ENCODE peak calls at places on chromosome 17, in nine cellular contexts. N, O, C, F, B, L, Z, W and T are unnamed samples.

GRCh38 chr17:75244133-75244866 is 17.1 kb downstream of the GGA3 start:
- DNase-seq in F (peak; percentile 94), O (no peak), L (no peak), Z (no peak), W (no peak), C (no peak), B (no peak), N (peak; percentile 93), T (no peak)

GRCh38 chr17:72926171-72926570 is 166.3 kb downstream of the SLC39A11 start:
- DNase-seq in Z (no peak), N (no peak), O (no peak), B (no peak), C (no peak), L (no peak), F (no peak), W (no peak), T (no peak)

GRCh38 chr17:29086628-29087332 is 43.8 kb downstream of the PIPOX start:
- DNase-seq in B (no peak), O (peak; percentile 48), W (no peak), L (no peak), F (no peak), N (no peak), Z (no peak), C (no peak), T (no peak)

GRCh38 chr17:44350733-44351226 is 5.7 kb downstream of the GRN start:
- DNase-seq in O (peak; percentile 85), F (peak; percentile 84), N (peak; percentile 90), Z (peak; percentile 67), L (peak; percentile 64), C (peak; percentile 96), B (peak; percentile 82), W (peak; percentile 78), T (no peak)

GRCh38 chr17:16933317-16934132 is 38.4 kb downstream of the TNFRSF13B start:
- DNase-seq in C (no peak), B (no peak), O (no peak), Z (no peak), W (peak; percentile 22), N (no peak), L (no peak), F (no peak), T (no peak)

GRCh38 chr17:16875662-16876061 is 96.3 kb downstream of the TNFRSF13B start:
- DNase-seq in Z (no peak), W (no peak), L (no peak), N (no peak), B (no peak), O (no peak), C (no peak), F (no peak), T (no peak)

GRCh38 chr17:50221500-50222480 is 20.4 kb upstream of the COL1A1 start:
- DNase-seq in O (no peak), C (no peak), Z (peak; percentile 95), L (peak; percentile 20), F (no peak), N (no peak), B (peak; percentile 55), W (peak; percentile 58), T (no peak)

GRCh38 chr17:28912281-28912937 is 9.5 kb upstream of the DHRS13 start:
- DNase-seq in W (no peak), O (peak; percentile 51), B (no peak), F (no peak), Z (peak; percentile 40), L (no peak), N (peak; percentile 64), C (no peak), T (no peak)

GRCh38 chr17:47776330-47777197 is 43.5 kb downstream of the TBX21 start:
- DNase-seq in F (peak; percentile 55), Z (peak; percentile 66), B (peak; percentile 51), W (peak; percentile 75), O (peak; percentile 66), N (peak; percentile 83), C (peak; percentile 81), L (peak; percentile 46), T (peak; percentile 54)

GRCh38 chr17:752620-753219 is 656 bp upstream of the GEMIN4 start:
- DNase-seq in O (peak; percentile 69), W (no peak), F (no peak), Z (peak; percentile 76), B (peak; percentile 68), C (peak; percentile 68), N (no peak), L (no peak), T (no peak)

GRCh38 chr17:38544175-38544838 is 61.4 kb downstream of the SRCIN1 start:
- DNase-seq in Z (no peak), W (no peak), B (no peak), O (no peak), N (no peak), L (no peak), C (no peak), F (no peak), T (no peak)

GRCh38 chr17:75784473-75785015 is at the start of gene UNK:
- DNase-seq in Z (peak; percentile 99), L (peak; percentile 99), W (peak; percentile 99), O (peak; percentile 99), F (peak; percentile 100), C (peak; percentile 99), B (peak; percentile 99), N (peak; percentile 99), T (peak; percentile 100)

GRCh38 chr17:40463122-40463550 is 19.9 kb downstream of the IGFBP4 start:
- DNase-seq in F (no peak), B (no peak), Z (peak; percentile 42), O (peak; percentile 53), W (no peak), C (no peak), L (no peak), N (no peak), T (no peak)

GRCh38 chr17:71632328-71632727 is 488.5 kb upstream of the SOX9 start:
- DNase-seq in Z (peak; percentile 58), N (no peak), F (no peak), L (no peak), W (peak; percentile 94), B (no peak), C (no peak), O (no peak), T (peak; percentile 92)

GRCh38 chr17:73960469-73960868 is 243.0 kb upstream of the RPL38 start:
- DNase-seq in Z (no peak), B (no peak), F (no peak), L (no peak), W (no peak), N (no peak), C (no peak), O (no peak), T (no peak)
- H3K9me2 ChIP-seq in Z (no peaks in the 10 kb centered on the region), B (no peaks in the 10 kb centered on the region), F (no peaks in the 10 kb centered on the region), L (no peaks in the 10 kb centered on the region), W (no peaks in the 10 kb centered on the region), N (no peaks in the 10 kb centered on the region), C (no peaks in the 10 kb centered on the region), O (peaks cover 5% of the 10 kb centered on the region), T (no peaks in the 10 kb centered on the region)

GRCh38 chr17:56543280-56543679 is 50.2 kb upstream of the NOG start:
- DNase-seq in L (no peak), Z (no peak), W (no peak), O (no peak), B (no peak), C (no peak), F (no peak), N (no peak), T (no peak)

GRCh38 chr17:56545930-56546329 is 47.6 kb upstream of the NOG start:
- DNase-seq in Z (no peak), O (no peak), C (no peak), F (no peak), W (no peak), N (no peak), L (no peak), B (no peak), T (no peak)

GRCh38 chr17:56545056-56545455 is 48.4 kb upstream of the NOG start:
- DNase-seq in L (no peak), B (no peak), C (no peak), W (no peak), Z (no peak), N (no peak), O (no peak), F (no peak), T (no peak)

GRCh38 chr17:56549501-56549900 is 44.0 kb upstream of the NOG start:
- DNase-seq in C (no peak), L (no peak), F (no peak), Z (no peak), W (no peak), N (no peak), B (no peak), O (no peak), T (no peak)

DNA sequence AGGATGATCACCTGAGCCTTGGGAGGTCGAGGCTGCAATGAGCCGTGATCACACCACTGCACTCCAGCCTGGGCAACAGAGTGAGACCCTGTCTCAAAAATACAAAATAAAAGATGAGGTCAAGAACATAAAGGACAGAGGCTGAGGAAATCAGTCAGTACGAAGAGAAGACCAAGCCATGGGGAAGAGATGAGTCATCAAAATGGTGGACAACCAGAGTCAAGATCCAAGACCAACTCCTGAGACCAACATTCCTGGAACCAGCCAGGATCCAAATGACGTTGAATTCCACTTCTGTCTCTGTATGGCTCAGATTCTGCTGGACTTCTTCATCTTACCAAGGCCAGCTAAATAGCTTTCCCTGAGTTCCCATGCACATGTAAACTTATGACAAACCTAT is 44.8 kb upstream of the NOG start:
- DNase-seq in B (no peak), W (peak; percentile 12), N (no peak), O (no peak), Z (peak; percentile 13), C (no peak), L (no peak), F (no peak), T (no peak)
- H3K9me2 ChIP-seq in B (no peaks in the 10 kb centered on the region), W (no peaks in the 10 kb centered on the region), N (no peaks in the 10 kb centered on the region), O (peaks cover 41% of the 10 kb centered on the region), Z (no peaks in the 10 kb centered on the region), C (no peaks in the 10 kb centered on the region), L (no peaks in the 10 kb centered on the region), F (no peaks in the 10 kb centered on the region), T (no peaks in the 10 kb centered on the region)

GRCh38 chr17:80870401-80870800 is 121.2 kb upstream of the CHMP6 start:
- DNase-seq in F (no peak), B (no peak), N (peak; percentile 44), L (no peak), O (no peak), Z (no peak), C (no peak), W (no peak), T (no peak)
- H3K9me2 ChIP-seq in F (no peaks in the 10 kb centered on the region), B (no peaks in the 10 kb centered on the region), N (no peaks in the 10 kb centered on the region), L (no peaks in the 10 kb centered on the region), O (no peaks in the 10 kb centered on the region), Z (no peaks in the 10 kb centered on the region), C (no peaks in the 10 kb centered on the region), W (no peaks in the 10 kb centered on the region), T (no peaks in the 10 kb centered on the region)

GRCh38 chr17:57537524-57538410 is 207.3 kb downstream of the CCDC182 start:
- DNase-seq in Z (no peak), W (no peak), N (no peak), B (no peak), F (no peak), L (no peak), O (no peak), C (peak; percentile 57), T (no peak)

GRCh38 chr17:57534863-57535651 is 210.0 kb downstream of the CCDC182 start:
- DNase-seq in O (no peak), L (no peak), B (no peak), Z (no peak), C (peak; percentile 71), N (no peak), F (no peak), W (no peak), T (no peak)

GRCh38 chr17:57536789-57537523 is 208.1 kb downstream of the CCDC182 start:
- DNase-seq in W (no peak), L (no peak), O (no peak), N (no peak), B (no peak), F (no peak), Z (no peak), C (peak; percentile 74), T (no peak)

GRCh38 chr17:57535652-57536018 is 209.5 kb downstream of the CCDC182 start:
- DNase-seq in L (no peak), F (no peak), O (no peak), C (no peak), W (no peak), Z (no peak), N (no peak), B (no peak), T (no peak)

GRCh38 chr17:57536289-57536688 is 208.8 kb downstream of the CCDC182 start:
- DNase-seq in N (no peak), C (no peak), Z (no peak), B (no peak), W (no peak), O (no peak), L (no peak), F (no peak), T (no peak)
- H3K9me2 ChIP-seq in N (no peaks in the 10 kb centered on the region), C (no peaks in the 10 kb centered on the region), Z (no peaks in the 10 kb centered on the region), B (no peaks in the 10 kb centered on the region), W (no peaks in the 10 kb centered on the region), O (no peaks in the 10 kb centered on the region), L (no peaks in the 10 kb centered on the region), F (no peaks in the 10 kb centered on the region), T (no peaks in the 10 kb centered on the region)